ENCODE peak calls at places on chromosomes 6 and 20, in seven cellular contexts. T, K, Q, M, R, X and B are unnamed samples.

GRCh38 chr6:6900566-6901204 is 207.1 kb upstream of the RREB1 start:
- DNase-seq in K (no peak), T (no peak), M (no peak), Q (no peak), R (no peak), X (no peak), B (no peak)

GRCh38 chr6:57294829-57295228 is 22.6 kb upstream of the PRIM2 start:
- DNase-seq in X (no peak), T (no peak), Q (no peak), K (no peak), M (no peak), R (no peak), B (no peak)

GRCh38 chr6:123687864-123688263 is 51.1 kb upstream of the TRDN start:
- DNase-seq in K (no peak), X (no peak), R (no peak), M (no peak), T (no peak), Q (no peak), B (no peak)

GRCh38 chr6:98547634-98548033 is 286.7 kb upstream of the POU3F2 start:
- DNase-seq in R (no peak), K (no peak), X (no peak), T (no peak), M (peak), Q (no peak), B (no peak)

GRCh38 chr6:167988945-167989841 is 8.3 kb upstream of the KIF25 start:
- DNase-seq in K (no peak), Q (no peak), M (no peak), T (no peak), X (no peak), R (no peak), B (no peak)

GRCh38 chr6:132285004-132285780 is 116.1 kb downstream of the MOXD1 start:
- DNase-seq in Q (no peak), M (no peak), X (no peak), R (no peak), T (no peak), K (no peak), B (no peak)

GRCh38 chr6:167947716-167948115 is 49.8 kb upstream of the KIF25 start:
- DNase-seq in T (no peak), R (no peak), K (no peak), Q (no peak), X (no peak), M (no peak), B (no peak)

GRCh38 chr20:63074631-63075030 is 67.9 kb upstream of the BHLHE23 start:
- DNase-seq in R (no peak), X (no peak), M (no peak), T (peak), K (no peak), Q (no peak), B (no peak)

GRCh38 chr6:107646176-107646575 is 156.3 kb downstream of the SOBP start:
- DNase-seq in T (no peak), X (no peak), Q (no peak), K (no peak), M (no peak), R (peak), B (no peak)

GRCh38 chr6:92201618-92202017 is 1217.7 kb downstream of the EPHA7 start:
- DNase-seq in M (no peak), X (no peak), R (no peak), Q (no peak), K (no peak), T (no peak), B (no peak)

GRCh38 chr6:68197356-68197755 is 437.7 kb upstream of the ADGRB3 start:
- DNase-seq in R (no peak), M (no peak), K (no peak), T (no peak), Q (no peak), X (no peak), B (no peak)

GRCh38 chr20:46512943-46513844 is at the start of gene ZNF334:
- DNase-seq in R (peak), T (no peak), M (peak), X (peak), Q (peak), K (no peak), B (peak)

GRCh38 chr6:150249261-150249660 is 106.4 kb downstream of the PPP1R14C start:
- DNase-seq in R (no peak), Q (no peak), M (no peak), K (no peak), T (no peak), X (no peak), B (no peak)

GRCh38 chr6:109282732-109283131 is 99.5 kb downstream of the CD164 start:
- DNase-seq in M (no peak), Q (no peak), T (no peak), K (no peak), R (no peak), X (no peak), B (no peak)

GRCh38 chr6:38542031-38542430 is 97.7 kb downstream of the BTBD9 start:
- DNase-seq in T (no peak), Q (no peak), M (no peak), R (no peak), X (no peak), K (no peak), B (no peak)

GRCh38 chr6:37438912-37439311 is 5.9 kb downstream of the CMTR1 start:
- DNase-seq in M (no peak), X (no peak), K (no peak), T (no peak), Q (no peak), R (no peak), B (no peak)

GRCh38 chr6:3630258-3630828 is 121.2 kb downstream of the PXDC1 start:
- DNase-seq in X (no peak), M (no peak), T (no peak), R (no peak), K (no peak), Q (no peak), B (no peak)

GRCh38 chr20:32792316-32792715 is 27.4 kb upstream of the MAPRE1 start:
- DNase-seq in M (no peak), T (no peak), X (no peak), Q (no peak), R (no peak), K (no peak), B (peak)

GRCh38 chr6:109978174-109979032 is at the start of gene GPR6:
- DNase-seq in R (peak), K (no peak), X (peak), T (no peak), M (peak), Q (peak), B (peak)

GRCh38 chr6:13302751-13303667 is 25.3 kb downstream of the TBC1D7 start:
- DNase-seq in Q (peak), M (no peak), K (peak), T (peak), R (peak), X (no peak), B (peak)

GRCh38 chr6:31822038-31822821 is 5.3 kb upstream of the HSPA1B start:
- DNase-seq in T (peak), Q (peak), X (peak), K (no peak), R (peak), M (peak), B (peak)
- TF ChIP-seq POLR2AphosphoS5 in T (peak), Q (peak), X (peak), K (no peak), R (peak), M (no peak), B (peak)

DNA sequence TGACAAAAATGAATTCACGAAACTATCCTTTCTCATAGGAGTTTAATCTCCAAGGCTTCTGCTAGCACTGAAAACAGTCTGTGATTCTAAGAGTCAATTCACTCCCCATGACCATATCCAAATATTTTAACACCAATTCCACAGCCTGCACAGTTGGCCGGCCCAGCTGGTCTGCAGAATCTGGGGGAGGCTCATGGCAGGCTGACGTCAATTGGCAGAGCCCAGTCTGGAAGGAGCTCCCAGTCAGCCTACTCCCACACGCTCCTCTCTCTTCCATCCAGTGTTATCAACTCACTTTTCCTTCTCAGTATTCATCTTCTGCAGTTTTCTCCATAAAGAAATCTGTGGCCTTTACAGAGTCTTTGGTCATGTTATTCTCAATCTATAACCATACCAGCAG is 111.0 kb downstream of the TBXT start:
- DNase-seq in T (no peak), M (no peak), Q (no peak), K (no peak), X (no peak), R (no peak), B (no peak)
- TF ChIP-seq POLR2AphosphoS5 in T (no peak), M (no peak), Q (no peak), K (no peak), X (no peak), R (no peak), B (no peak)

GRCh38 chr6:149026530-149026942 is 279.7 kb downstream of the UST start:
- DNase-seq in Q (no peak), K (no peak), R (no peak), T (no peak), M (peak), X (peak), B (no peak)
- TF ChIP-seq POLR2AphosphoS5 in Q (no peak), K (no peak), R (no peak), T (no peak), M (no peak), X (peak), B (no peak)

GRCh38 chr6:31969712-31970603 is 2.0 kb downstream of the DXO start:
- DNase-seq in T (no peak), K (no peak), X (no peak), R (no peak), M (no peak), Q (no peak), B (no peak)
- TF ChIP-seq POLR2AphosphoS5 in T (no peak), K (no peak), X (no peak), R (no peak), M (no peak), Q (no peak), B (no peak)

GRCh38 chr6:111660531-111660930 is 54.9 kb upstream of the TRAF3IP2 start:
- DNase-seq in X (no peak), M (no peak), R (no peak), K (no peak), T (no peak), Q (no peak), B (no peak)

GRCh38 chr6:111658445-111659154 is 52.9 kb upstream of the TRAF3IP2 start:
- DNase-seq in X (peak), M (no peak), T (no peak), R (no peak), K (no peak), Q (no peak), B (no peak)

GRCh38 chr6:111653434-111653833 is 47.8 kb upstream of the TRAF3IP2 start:
- DNase-seq in Q (no peak), T (no peak), R (no peak), K (no peak), X (no peak), M (no peak), B (no peak)

GRCh38 chr6:111653961-111654360 is 48.3 kb upstream of the TRAF3IP2 start:
- DNase-seq in M (no peak), X (peak), K (no peak), R (no peak), T (no peak), Q (no peak), B (no peak)

DNA sequence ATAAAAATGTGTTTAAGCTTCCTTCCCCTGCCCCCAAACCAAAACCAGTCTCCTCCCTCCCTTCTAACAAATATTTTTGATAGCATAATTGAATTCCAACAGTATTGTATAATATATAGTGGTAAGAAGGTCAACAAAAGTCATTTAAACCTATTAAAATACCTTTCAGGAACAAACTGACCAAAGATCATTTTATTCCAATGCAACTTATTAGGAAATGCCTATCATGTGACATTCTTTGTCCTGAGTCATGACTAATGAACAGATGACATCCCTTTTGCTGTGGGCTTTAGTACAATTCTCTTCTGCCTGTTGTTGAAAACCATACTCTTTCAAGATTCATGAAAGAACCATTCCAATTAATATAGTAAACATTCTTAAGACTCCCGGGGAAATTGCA is 51.5 kb upstream of the TRAF3IP2 start:
- DNase-seq in X (no peak), R (no peak), K (no peak), M (no peak), Q (no peak), T (no peak), B (no peak)
- TF ChIP-seq POLR2AphosphoS5 in X (peak), R (no peak), K (no peak), M (no peak), Q (no peak), T (peak), B (no peak)

DNA sequence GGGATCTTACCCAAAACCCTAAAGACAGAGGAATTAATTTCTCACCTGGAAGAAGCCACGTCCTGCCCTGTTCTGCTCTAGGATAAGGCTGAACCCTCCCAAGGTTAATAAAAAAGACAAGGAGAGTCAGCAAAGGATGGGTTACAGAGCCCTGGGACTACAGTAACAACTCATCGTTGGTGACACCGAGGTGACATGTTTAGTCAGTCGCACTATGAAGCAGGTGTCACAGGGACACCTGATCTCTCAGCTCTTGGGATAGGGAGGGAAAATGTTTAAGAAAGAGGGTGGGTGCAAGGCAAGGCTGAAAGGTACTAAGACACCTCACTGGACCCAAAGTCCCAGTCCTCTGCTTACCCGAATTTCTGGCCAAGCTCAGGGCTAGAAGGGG is 598 bp downstream of the MOCS1 start:
- DNase-seq in R (no peak), X (no peak), K (no peak), Q (no peak), T (no peak), M (no peak), B (no peak)
- TF ChIP-seq POLR2AphosphoS5 in R (no peak), X (no peak), K (no peak), Q (no peak), T (no peak), M (no peak), B (no peak)